ENCODE peak calls at places on chromosomes 11 and 22, in four cellular contexts. N is neural crest cell, X is fibroblast of the aortic adventitia, R is progenitor cell of endocrine pancreas. V is an unnamed sample.

GRCh38 chr11:77647906-77648305 is 10.3 kb upstream of the CLNS1A start:
- DNase-seq in N (no peak), X (peak), R (no peak), V (no peak)

GRCh38 chr11:70066628-70067027 is 11.5 kb upstream of the ANO1 start:
- DNase-seq in N (no peak), X (no peak), R (no peak), V (no peak)

GRCh38 chr11:284081-285020 is 4.6 kb upstream of the PGGHG start:
- DNase-seq in N (no peak), X (no peak), R (no peak), V (no peak)

GRCh38 chr11:2885017-2885675 is 429 bp downstream of the CDKN1C start:
- DNase-seq in N (peak), X (peak), R (no peak), V (no peak)

GRCh38 chr11:1101318-1102089 is 26.8 kb downstream of the MUC2 start:
- DNase-seq in N (no peak), X (no peak), R (no peak), V (no peak)

GRCh38 chr22:30705710-30706651 is 11.3 kb downstream of the OSBP2 start:
- DNase-seq in N (no peak), X (peak), R (no peak), V (peak)

GRCh38 chr11:116162086-116162485 is 610.7 kb downstream of the BUD13 start:
- DNase-seq in N (no peak), X (no peak), R (no peak), V (no peak)

GRCh38 chr11:130831506-130832385 is 84.5 kb downstream of the SNX19 start:
- DNase-seq in N (no peak), X (peak), R (no peak), V (no peak)

GRCh38 chr11:71472357-71472885 is 19.4 kb downstream of the NADSYN1 start:
- DNase-seq in N (no peak), X (no peak), R (no peak), V (no peak)

GRCh38 chr11:131491503-131491902 is 121.1 kb downstream of the NTM start:
- DNase-seq in N (no peak), X (peak), R (no peak), V (peak)

GRCh38 chr11:121352301-121352891 is 59.8 kb downstream of the SC5D start:
- DNase-seq in N (no peak), X (no peak), R (no peak), V (no peak)

GRCh38 chr22:29755889-29756288 is 10.9 kb downstream of the ZMAT5 start:
- DNase-seq in N (no peak), X (no peak), R (no peak), V (no peak)

GRCh38 chr11:47750725-47751124 is 16.4 kb downstream of the FNBP4 start:
- DNase-seq in N (no peak), X (no peak), R (no peak), V (no peak)

GRCh38 chr11:45663486-45664375 is 1.7 kb downstream of the CHST1 start:
- DNase-seq in N (no peak), X (peak), R (no peak), V (no peak)

GRCh38 chr11:76568621-76569020 is 101.9 kb downstream of the LRRC32 start:
- DNase-seq in N (no peak), X (no peak), R (no peak), V (no peak)

GRCh38 chr11:8333431-8334401 is 70.0 kb upstream of the LMO1 start:
- DNase-seq in N (no peak), X (no peak), R (no peak), V (no peak)
- TF ChIP-seq CTCF in N (no peak), X (no peak), R (no peak), V (no peak)

DNA sequence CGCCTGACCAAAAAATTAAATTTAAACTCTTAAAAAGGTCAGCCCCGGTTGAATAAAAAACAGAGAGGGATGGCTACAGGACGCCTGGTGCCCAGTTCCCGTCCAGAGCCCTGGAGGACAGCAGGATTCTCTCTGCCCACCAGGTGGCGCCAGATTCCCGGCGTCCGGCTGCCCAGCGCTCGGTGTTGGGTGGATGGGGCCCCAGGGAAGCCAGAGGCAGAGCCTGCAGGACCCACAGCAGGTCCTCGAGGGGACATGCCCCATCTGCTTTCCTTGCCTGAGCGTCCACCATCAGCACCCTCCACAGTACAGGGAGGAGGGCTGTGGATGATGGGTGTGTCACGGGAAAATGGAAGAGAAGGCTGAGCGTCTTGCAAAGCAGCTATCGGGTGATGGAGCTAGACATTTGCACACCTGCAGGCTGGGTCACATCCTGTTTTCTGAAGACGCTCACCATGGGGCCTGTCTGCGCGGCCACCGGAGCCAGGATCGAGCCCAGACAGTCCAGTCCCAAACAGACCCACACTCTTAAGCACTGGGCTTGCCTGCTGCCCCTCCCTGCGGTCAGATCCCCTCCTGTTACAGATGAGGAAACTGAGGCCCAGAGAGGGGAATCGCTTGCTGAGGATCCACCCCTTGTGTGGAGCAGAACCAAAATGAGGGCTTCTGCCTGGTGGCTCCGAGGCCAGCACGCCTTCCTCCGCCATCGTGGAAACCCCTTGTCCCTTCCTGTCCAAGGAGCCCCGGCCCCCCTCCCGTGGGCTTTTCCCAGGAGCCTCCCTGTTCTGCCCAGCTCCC is 18.5 kb upstream of the CBX7 start:
- DNase-seq in N (peak), X (peak), R (peak), V (peak)
- TF ChIP-seq CTCF in N (peak), X (peak), R (peak), V (peak)

GRCh38 chr22:37546436-37547248 is 13.6 kb upstream of the CDC42EP1 start:
- DNase-seq in N (no peak), X (peak), R (no peak), V (peak)

GRCh38 chr22:37552560-37553163 is 7.6 kb upstream of the CDC42EP1 start:
- DNase-seq in N (no peak), X (peak), R (no peak), V (peak)

GRCh38 chr22:37547249-37547741 is 13.0 kb upstream of the CDC42EP1 start:
- DNase-seq in N (no peak), X (peak), R (no peak), V (no peak)

GRCh38 chr22:37551981-37552380 is 8.3 kb upstream of the CDC42EP1 start:
- DNase-seq in N (no peak), X (no peak), R (no peak), V (no peak)

DNA sequence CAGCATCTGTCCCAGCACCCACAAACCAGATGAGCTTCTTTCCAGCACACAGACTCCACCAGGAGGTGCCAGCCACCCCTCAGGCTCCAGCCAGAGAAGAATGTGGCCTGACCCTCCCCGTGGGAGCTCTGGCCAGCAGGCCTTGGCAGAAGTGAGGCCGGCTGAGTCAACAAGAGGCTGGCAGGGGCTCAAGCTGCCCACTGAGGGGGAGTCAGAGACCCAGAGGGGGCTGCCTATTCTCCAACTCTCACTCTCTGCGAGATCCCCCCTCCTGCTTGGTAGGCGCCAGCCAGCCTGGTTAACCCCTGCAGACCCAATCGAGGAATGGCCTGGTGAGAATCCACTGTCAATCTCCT is 10.6 kb upstream of the CDC42EP1 start:
- DNase-seq in N (no peak), X (peak), R (no peak), V (peak)
- TF ChIP-seq CTCF in N (no peak), X (peak), R (peak), V (peak)

GRCh38 chr11:9750551-9750950 is 86.7 kb downstream of the SWAP70 start:
- DNase-seq in N (no peak), X (no peak), R (no peak), V (no peak)
- TF ChIP-seq CTCF in N (no peak), X (no peak), R (no peak), V (no peak)

GRCh38 chr22:19981961-19982920 is 34.4 kb downstream of the ARVCF start:
- DNase-seq in N (no peak), X (no peak), R (no peak), V (no peak)

GRCh38 chr22:19980766-19981165 is 35.9 kb downstream of the ARVCF start:
- DNase-seq in N (no peak), X (no peak), R (no peak), V (no peak)

GRCh38 chr22:19979712-19980493 is 36.7 kb downstream of the ARVCF start:
- DNase-seq in N (no peak), X (no peak), R (no peak), V (no peak)

GRCh38 chr22:19982991-19983578 is 33.5 kb downstream of the ARVCF start:
- DNase-seq in N (no peak), X (no peak), R (no peak), V (no peak)

DNA sequence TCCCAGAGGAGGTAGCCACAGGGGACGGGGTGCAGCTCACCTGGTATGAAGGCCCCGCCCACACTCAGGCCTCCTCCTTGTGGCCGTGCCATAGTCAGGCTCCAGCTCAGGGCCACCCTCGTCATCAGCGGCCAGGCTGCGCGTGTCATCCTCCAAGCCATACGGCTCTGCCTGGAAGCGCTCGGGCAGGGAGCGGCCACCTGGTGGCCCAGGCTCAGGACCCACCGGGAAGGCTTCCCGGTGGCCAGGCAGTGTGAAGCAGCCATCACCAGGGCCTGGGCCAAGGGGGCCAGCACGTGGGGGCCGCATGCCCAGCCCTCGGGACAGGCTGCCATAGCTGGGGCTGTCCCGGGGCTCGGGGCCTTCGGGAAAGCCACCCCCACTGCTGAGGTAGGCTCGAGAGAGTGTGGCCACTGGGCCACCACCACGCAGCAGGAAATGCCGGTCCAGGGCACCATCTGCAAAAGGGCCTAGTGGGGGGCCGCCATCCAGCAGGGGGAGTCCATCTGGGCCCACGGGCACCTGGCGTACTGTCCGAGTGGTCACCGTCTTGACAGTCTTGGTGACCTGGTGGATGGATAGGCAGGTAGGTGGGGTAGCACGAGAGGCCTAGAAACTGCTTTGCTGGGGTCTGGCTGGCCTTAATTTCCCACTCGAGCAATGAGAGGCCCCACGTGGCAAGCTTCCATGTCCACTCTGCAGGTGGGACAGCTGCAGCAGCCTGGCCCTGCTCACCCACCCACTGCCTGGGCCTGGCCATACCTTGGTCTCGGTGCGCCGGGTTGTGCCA is 35.3 kb downstream of the ARVCF start:
- DNase-seq in N (no peak), X (no peak), R (no peak), V (no peak)
- TF ChIP-seq CTCF in N (no peak), X (no peak), R (no peak), V (peak)